ENCODE peak calls at places on chromosomes 6 and 20, in nine cellular contexts. D, E, F, C, R, H, M, G and Z are unnamed samples.

GRCh38 chr20:49146442-49146841 is 41.7 kb downstream of the STAU1 start:
- DNase-seq in D (no peak), E (no peak), F (no peak), C (no peak), R (no peak), H (no peak), M (no peak), G (no peak), Z (no peak)

GRCh38 chr20:53480913-53481312 is 112.7 kb downstream of the ZNF217 start:
- DNase-seq in D (no peak), E (no peak), F (no peak), C (no peak), R (no peak), H (no peak), M (no peak), G (no peak), Z (no peak)

GRCh38 chr20:23435675-23436539 is 3.6 kb upstream of the CSTL1 start:
- DNase-seq in D (peak; percentile 66), E (no peak), F (no peak), C (peak; percentile 79), R (peak; percentile 49), H (peak; percentile 86), M (no peak), G (no peak), Z (no peak)

GRCh38 chr6:50240986-50241385 is 191.3 kb upstream of the DEFB112 start:
- DNase-seq in D (no peak), E (no peak), F (no peak), C (no peak), R (no peak), H (no peak), M (no peak), G (no peak), Z (no peak)

GRCh38 chr20:37245671-37246237 is 15.9 kb downstream of the GHRH start:
- DNase-seq in D (no peak), E (no peak), F (no peak), C (no peak), R (no peak), H (no peak), M (no peak), G (no peak), Z (no peak)

GRCh38 chr20:59608871-59609270 is 4.5 kb downstream of the PHACTR3 start:
- DNase-seq in D (no peak), E (no peak), F (no peak), C (no peak), R (no peak), H (no peak), M (no peak), G (no peak), Z (no peak)

GRCh38 chr6:37491161-37491829 is 8.4 kb downstream of the CCDC167 start:
- DNase-seq in D (no peak), E (no peak), F (no peak), C (peak; percentile 19), R (no peak), H (no peak), M (no peak), G (no peak), Z (no peak)

GRCh38 chr6:49933526-49933925 is 30.4 kb downstream of the DEFB114 start:
- DNase-seq in D (no peak), E (no peak), F (no peak), C (no peak), R (no peak), H (no peak), M (no peak), G (no peak), Z (no peak)

GRCh38 chr20:23446505-23446904 is 6.2 kb downstream of the CST11 start:
- DNase-seq in D (peak; percentile 66), E (peak; percentile 26), F (peak; percentile 59), C (peak; percentile 63), R (peak; percentile 48), H (peak; percentile 82), M (peak; percentile 72), G (no peak), Z (peak; percentile 80)

GRCh38 chr20:10433623-10434466 is at the start of gene MKKS:
- DNase-seq in D (peak; percentile 93), E (peak; percentile 81), F (peak; percentile 89), C (peak; percentile 89), R (peak; percentile 92), H (peak; percentile 89), M (peak; percentile 82), G (peak; percentile 91), Z (peak; percentile 89)
- TF ChIP-seq CTCF in D (no peak), E (no peak), F (no peak), C (peak; percentile 21), R (no peak), H (peak; percentile 26), M (no peak), G (peak; percentile 32), Z (no peak)

GRCh38 chr6:4253604-4254211 is 118.3 kb upstream of the ECI2 start:
- DNase-seq in D (no peak), E (no peak), F (peak; percentile 64), C (peak; percentile 44), R (peak; percentile 39), H (peak; percentile 20), M (no peak), G (no peak), Z (no peak)

DNA sequence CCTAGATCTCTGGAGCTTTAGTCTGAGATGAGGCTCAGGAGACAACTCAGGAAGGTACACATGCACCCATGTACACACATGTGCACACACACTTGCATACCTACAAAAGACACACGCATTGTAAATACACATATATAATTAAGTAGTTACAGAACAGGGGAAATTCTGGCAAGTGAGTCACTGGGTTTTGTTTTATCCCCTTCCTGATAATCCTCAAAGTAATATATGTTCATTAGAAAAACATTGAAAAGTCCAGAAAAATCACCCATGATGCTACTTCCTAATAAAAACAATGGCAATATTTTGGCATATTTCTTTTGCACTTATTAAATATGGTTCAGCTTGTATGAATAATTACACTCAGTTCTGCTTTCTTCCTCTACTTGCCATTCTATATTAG is 115.3 kb upstream of the ECI2 start:
- DNase-seq in D (no peak), E (no peak), F (no peak), C (no peak), R (no peak), H (no peak), M (no peak), G (no peak), Z (no peak)
- TF ChIP-seq CTCF in D (no peak), E (no peak), F (no peak), C (no peak), R (no peak), H (no peak), M (no peak), G (no peak), Z (no peak)

GRCh38 chr6:112232845-112233256 is 21.5 kb downstream of the LAMA4 start:
- DNase-seq in D (no peak), E (no peak), F (no peak), C (no peak), R (no peak), H (no peak), M (no peak), G (no peak), Z (no peak)
- TF ChIP-seq CTCF in D (no peak), E (no peak), F (no peak), C (no peak), R (no peak), H (no peak), M (no peak), G (no peak), Z (no peak)

GRCh38 chr20:1663917-1664316 is 6.3 kb upstream of the SIRPG start:
- DNase-seq in D (no peak), E (no peak), F (no peak), C (no peak), R (no peak), H (no peak), M (no peak), G (no peak), Z (no peak)
- TF ChIP-seq CTCF in D (no peak), E (no peak), F (no peak), C (no peak), R (no peak), H (no peak), M (no peak), G (no peak), Z (no peak)

DNA sequence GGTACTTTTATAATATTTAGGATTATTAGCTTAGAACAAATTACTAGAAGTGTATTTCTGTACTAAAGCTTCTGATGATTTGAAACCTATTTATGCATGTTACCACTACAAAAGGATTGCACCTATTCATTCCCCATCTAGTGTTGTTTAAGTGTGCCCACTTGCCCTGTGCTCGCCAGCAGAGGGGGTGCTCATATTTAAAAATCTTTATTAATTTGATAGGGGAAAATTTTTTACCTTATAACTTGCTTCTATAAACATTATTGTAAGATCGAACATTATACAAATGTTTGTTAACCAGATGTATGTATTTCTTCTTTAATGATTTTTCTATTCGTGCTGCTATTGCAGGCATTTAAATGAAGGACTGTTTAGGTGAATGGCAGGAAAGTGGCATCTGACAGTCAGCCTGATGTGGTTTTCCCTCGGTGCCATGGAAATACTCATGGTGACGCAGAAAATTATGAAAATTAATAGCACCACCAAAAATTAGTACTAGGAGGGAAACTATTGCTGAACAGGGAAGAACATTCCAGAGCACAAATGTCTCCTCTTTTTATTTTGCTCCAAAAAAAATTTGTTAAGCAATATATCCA is 44.1 kb upstream of the FNDC1 start:
- DNase-seq in D (no peak), E (no peak), F (no peak), C (no peak), R (no peak), H (no peak), M (no peak), G (no peak), Z (no peak)
- TF ChIP-seq CTCF in D (no peak), E (peak; percentile 33), F (no peak), C (no peak), R (no peak), H (no peak), M (peak; percentile 40), G (peak; percentile 55), Z (peak; percentile 22)

GRCh38 chr6:166951670-166952060 is 4.7 kb downstream of the RNASET2 start:
- DNase-seq in D (no peak), E (no peak), F (no peak), C (no peak), R (no peak), H (no peak), M (no peak), G (no peak), Z (no peak)
- TF ChIP-seq CTCF in D (no peak), E (no peak), F (no peak), C (no peak), R (no peak), H (no peak), M (no peak), G (no peak), Z (no peak)